ENCODE peak calls at places on chromosome 6, in six cellular contexts. T is gastrocnemius medialis; H is HFFc6; I is left lung; Y is CD8-positive, alpha-beta T cell; F is AG04450. J is an unnamed sample.
A peak's percentile ranks its signal among the peaks of the same experiment; 100 is the strongest.

GRCh38 chr6:5644523-5645183 is 362.1 kb downstream of the NRN1 start:
- DNase-seq in Y (no peak), F (no peak), H (no peak), T (no peak), I (no peak), J (no peak)

GRCh38 chr6:28254340-28254618 is 2.2 kb upstream of the ZKSCAN4 start:
- DNase-seq in H (no peak), F (no peak), Y (no peak), I (no peak), T (no peak), J (no peak)

GRCh38 chr6:120764312-120764711 is 570.0 kb downstream of the TBC1D32 start:
- DNase-seq in H (no peak), Y (no peak), T (no peak), F (no peak), I (no peak), J (no peak)

GRCh38 chr6:56749632-56750151 is 107.0 kb upstream of the DST start:
- DNase-seq in I (no peak), H (peak; percentile 91), Y (no peak), F (no peak), T (no peak), J (no peak)

GRCh38 chr6:149964243-149965190 is 774 bp downstream of the ULBP1 start:
- DNase-seq in T (no peak), Y (peak; percentile 22), H (peak; percentile 70), I (no peak), F (no peak), J (no peak)

GRCh38 chr6:122026572-122027369 is 372.7 kb upstream of the HSF2 start:
- DNase-seq in Y (no peak), I (no peak), H (no peak), T (no peak), F (no peak), J (no peak)

GRCh38 chr6:78538002-78538401 is 329.3 kb upstream of the IRAK1BP1 start:
- DNase-seq in T (no peak), F (no peak), Y (no peak), I (no peak), H (peak; percentile 7), J (no peak)

GRCh38 chr6:32166411-32167061 is 2.1 kb downstream of the EGFL8 start:
- DNase-seq in T (no peak), I (no peak), F (no peak), Y (no peak), H (no peak), J (no peak)

GRCh38 chr6:25280617-25280990 is 1.4 kb downstream of the CARMIL1 start:
- DNase-seq in T (no peak), F (no peak), H (no peak), Y (no peak), I (no peak), J (no peak)

GRCh38 chr6:160428818-160429744 is 80.9 kb downstream of the SLC22A3 start:
- DNase-seq in Y (no peak), T (peak; percentile 35), I (no peak), F (no peak), H (no peak), J (no peak)

GRCh38 chr6:106473807-106474206 is 113.3 kb downstream of the CRYBG1 start:
- DNase-seq in I (no peak), H (peak; percentile 23), F (peak; percentile 34), Y (no peak), T (no peak), J (no peak)

GRCh38 chr6:153976921-153977693 is 61.9 kb upstream of the OPRM1 start:
- DNase-seq in F (no peak), Y (no peak), H (peak; percentile 58), T (no peak), I (no peak), J (no peak)

GRCh38 chr6:38528196-38528965 is 111.3 kb downstream of the BTBD9 start:
- DNase-seq in Y (no peak), I (no peak), H (no peak), F (no peak), T (no peak), J (no peak)

GRCh38 chr6:24720131-24720603 is 1.2 kb upstream of the C6orf62 start:
- DNase-seq in I (peak; percentile 71), F (no peak), H (peak; percentile 24), Y (peak; percentile 72), T (peak; percentile 51), J (peak; percentile 63)

GRCh38 chr6:160198577-160199211 is 59.9 kb downstream of the SLC22A2 start:
- DNase-seq in H (no peak), I (no peak), Y (no peak), F (no peak), T (no peak), J (no peak)

GRCh38 chr6:36718560-36718959 is 20.9 kb downstream of the RAB44 start:
- DNase-seq in I (no peak), F (no peak), H (no peak), T (no peak), Y (no peak), J (no peak)

GRCh38 chr6:125816828-125817280 is 26.1 kb downstream of the NCOA7 start:
- DNase-seq in T (no peak), I (no peak), Y (no peak), H (no peak), F (no peak), J (no peak)

DNA sequence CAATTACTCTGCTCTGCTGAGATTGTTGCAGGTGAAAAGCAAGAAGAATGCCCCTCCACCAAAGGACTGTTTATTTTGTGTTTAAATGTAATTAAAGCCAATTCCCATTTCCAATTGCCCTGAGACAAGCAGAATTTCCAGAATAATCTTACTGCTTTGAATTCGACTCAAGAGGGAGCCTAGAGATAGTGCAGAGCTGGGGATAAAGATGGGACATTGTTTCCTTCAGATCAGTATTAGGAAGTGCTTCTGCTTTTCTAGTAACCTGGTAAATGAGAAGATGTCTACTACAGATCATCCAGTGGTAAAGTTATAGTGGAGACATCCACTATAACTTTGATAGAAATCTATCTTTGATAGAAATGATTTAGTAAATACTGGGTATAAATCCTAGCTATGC is 326.9 kb downstream of the UBE3D start:
- DNase-seq in T (no peak), F (no peak), I (no peak), Y (no peak), H (no peak), J (no peak)
- TF ChIP-seq CTCF in T (no peak), F (no peak), I (no peak), Y (no peak), H (no peak), J (no peak)

DNA sequence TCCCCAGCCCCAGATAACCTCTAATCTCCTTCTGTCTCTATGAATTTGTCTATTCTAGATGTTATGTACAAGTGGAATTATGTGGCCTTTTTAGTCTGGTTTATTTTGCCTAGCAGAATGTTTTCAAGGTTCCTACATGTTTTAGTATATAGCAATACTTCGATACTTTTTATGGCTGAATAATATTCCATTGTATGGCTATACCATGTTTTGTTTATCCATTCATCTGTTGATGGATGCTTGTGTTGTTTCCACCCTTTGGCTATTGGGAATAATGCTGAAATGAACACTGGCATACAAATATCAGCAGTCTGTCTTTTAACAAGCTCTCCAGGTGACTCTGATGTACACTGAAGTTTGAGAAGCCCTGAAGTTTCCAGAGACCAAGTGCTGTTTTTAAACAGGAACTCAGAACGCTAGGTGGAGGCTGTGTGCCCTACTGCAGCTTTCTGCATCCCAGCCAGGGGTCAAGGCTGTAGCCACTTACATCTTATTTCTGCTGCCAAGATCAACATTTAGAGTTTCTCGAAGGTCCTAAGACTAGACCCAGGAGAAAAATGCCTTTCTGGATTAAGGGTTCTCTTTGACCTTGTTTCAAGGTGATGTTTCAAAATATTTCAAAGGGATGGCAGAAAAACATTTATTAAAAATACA is 123.0 kb downstream of the SOBP start:
- DNase-seq in I (no peak), H (no peak), Y (no peak), T (no peak), F (no peak), J (no peak)
- TF ChIP-seq CTCF in I (no peak), H (no peak), Y (no peak), T (no peak), F (no peak), J (no peak)

DNA sequence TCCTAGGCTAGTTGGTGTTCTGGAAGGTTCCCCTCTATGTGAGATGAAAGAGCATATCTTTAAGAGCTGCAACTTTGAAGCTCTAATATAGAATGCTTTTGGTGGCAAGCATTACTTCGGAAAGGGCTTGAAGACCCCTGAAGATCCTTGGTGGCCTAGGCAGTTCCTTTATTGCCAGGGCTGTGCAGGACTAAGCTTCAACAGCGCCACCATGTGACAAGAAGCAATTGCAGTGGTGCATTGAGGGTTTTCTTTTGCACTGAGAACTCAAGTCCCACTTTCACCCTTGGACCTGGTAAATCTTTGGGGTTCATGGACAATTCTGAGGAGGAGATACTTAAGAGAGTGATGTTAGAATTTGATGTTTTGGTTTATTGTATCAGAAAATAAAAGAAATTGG is 237.4 kb upstream of the GMDS start:
- DNase-seq in Y (no peak), T (no peak), F (no peak), H (no peak), I (no peak), J (no peak)
- TF ChIP-seq CTCF in Y (no peak), T (no peak), F (no peak), H (peak; percentile 28), I (no peak), J (no peak)

DNA sequence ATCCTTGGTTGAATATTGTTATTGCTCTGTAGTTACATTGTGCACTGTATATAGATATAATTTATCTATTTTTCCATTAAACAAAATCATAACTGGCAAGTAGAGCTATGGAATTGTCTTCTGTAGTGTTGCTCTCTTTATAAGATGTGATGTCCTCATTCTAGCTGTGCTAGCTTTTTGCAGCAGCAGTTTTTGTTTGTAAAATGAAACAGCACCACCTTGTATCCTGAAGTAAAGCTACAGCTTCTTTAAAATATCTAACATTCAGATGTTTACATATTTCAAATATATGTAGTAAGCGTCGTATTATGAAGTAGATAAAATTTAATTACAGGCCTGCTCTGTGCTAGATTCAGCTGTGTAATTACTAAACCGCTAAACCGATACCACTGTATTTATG is 328.8 kb upstream of the MANEA start:
- DNase-seq in T (no peak), Y (no peak), F (no peak), I (no peak), H (no peak), J (no peak)
- TF ChIP-seq CTCF in T (no peak), Y (no peak), F (no peak), I (no peak), H (no peak), J (no peak)

GRCh38 chr6:13428528-13429405 is 58.6 kb downstream of the GFOD1 start:
- DNase-seq in F (no peak), H (no peak), I (no peak), T (no peak), Y (no peak), J (no peak)
- TF ChIP-seq CTCF in F (no peak), H (no peak), I (no peak), T (no peak), Y (peak; percentile 16), J (no peak)

GRCh38 chr6:69162811-69163210 is 527.7 kb downstream of the ADGRB3 start:
- DNase-seq in Y (no peak), H (no peak), T (no peak), F (no peak), I (no peak), J (no peak)

DNA sequence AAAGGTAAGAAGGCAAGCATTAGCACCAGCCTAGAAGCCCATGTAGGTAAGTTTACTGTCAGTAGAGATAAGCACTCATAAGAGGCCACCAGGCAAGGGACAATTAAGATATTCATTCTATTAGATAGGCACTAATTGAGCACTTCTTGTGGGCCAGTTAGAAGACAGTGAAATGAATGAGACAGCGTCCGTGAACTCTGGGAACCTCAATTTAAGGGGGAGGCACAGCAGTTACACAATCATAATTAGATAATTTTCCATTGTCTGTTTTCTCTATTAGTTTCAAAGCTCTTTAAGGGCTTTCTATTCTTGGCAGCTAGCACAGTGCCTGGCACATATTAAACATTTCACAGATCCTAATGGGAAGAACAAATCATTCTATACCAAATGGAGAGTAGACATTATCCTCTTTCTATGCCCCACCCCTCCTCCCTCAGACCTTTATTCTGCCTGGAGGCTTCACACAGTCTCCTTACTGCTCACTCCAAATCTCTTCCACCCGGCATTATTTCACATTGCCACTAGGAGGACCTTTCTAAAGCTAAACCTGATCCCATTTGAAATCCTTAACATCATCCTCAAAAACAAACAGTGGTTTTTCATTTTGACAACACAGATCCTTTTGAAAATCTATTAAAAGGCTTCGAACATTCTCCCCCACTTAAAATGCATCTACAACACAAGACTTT is 529.6 kb downstream of the ADGRB3 start:
- DNase-seq in I (no peak), F (no peak), H (no peak), Y (no peak), T (no peak), J (no peak)
- TF ChIP-seq CTCF in I (no peak), F (peak; percentile 20), H (peak; percentile 19), Y (no peak), T (no peak), J (peak; percentile 20)

J was measured in heart right ventricle.